ENCODE peak calls at places on chromosomes 13 and 19, in six cellular contexts. One of them, this sample, is unnamed.

GRCh38 chr13:39385621-39386231 is 217.3 kb downstream of the LHFPL6 start:
- DNase-seq in activated naive CD4-positive, alpha-beta T cell treated with anti-CD3 and anti-CD28 coated beads for 36 hours: no peak
- DNase-seq in adrenal gland: no peak
- DNase-seq in stimulated activated CD4-positive, alpha-beta T cell treated with anti-CD3 and anti-CD28 coated beads, Interleukin-15, amount 100 ng/mL, for 24 hours: no peak
- DNase-seq in stimulated activated CD8-positive, alpha-beta memory T cell treated with anti-CD3 and anti-CD28 coated beads, Interleukin-7, amount 100 ng/mL, for 4 hours: no peak
- DNase-seq in hypothalamus: no peak
- DNase-seq in this sample: no peak

GRCh38 chr19:6003976-6004375 is 26.0 kb upstream of the RANBP3 start:
- DNase-seq in hypothalamus: no peak
- DNase-seq in adrenal gland: no peak
- DNase-seq in stimulated activated CD8-positive, alpha-beta memory T cell treated with anti-CD3 and anti-CD28 coated beads, Interleukin-7, amount 100 ng/mL, for 4 hours: no peak
- DNase-seq in stimulated activated CD4-positive, alpha-beta T cell treated with anti-CD3 and anti-CD28 coated beads, Interleukin-15, amount 100 ng/mL, for 24 hours: no peak
- DNase-seq in activated naive CD4-positive, alpha-beta T cell treated with anti-CD3 and anti-CD28 coated beads for 36 hours: no peak
- DNase-seq in this sample: no peak

GRCh38 chr13:27461940-27462584 is 11.7 kb upstream of the MTIF3 start:
- DNase-seq in hypothalamus: no peak
- DNase-seq in stimulated activated CD8-positive, alpha-beta memory T cell treated with anti-CD3 and anti-CD28 coated beads, Interleukin-7, amount 100 ng/mL, for 4 hours: no peak
- DNase-seq in activated naive CD4-positive, alpha-beta T cell treated with anti-CD3 and anti-CD28 coated beads for 36 hours: no peak
- DNase-seq in stimulated activated CD4-positive, alpha-beta T cell treated with anti-CD3 and anti-CD28 coated beads, Interleukin-15, amount 100 ng/mL, for 24 hours: no peak
- DNase-seq in adrenal gland: no peak
- DNase-seq in this sample: no peak

GRCh38 chr13:41554626-41555386 is 97.5 kb downstream of the RGCC start:
- DNase-seq in stimulated activated CD4-positive, alpha-beta T cell treated with anti-CD3 and anti-CD28 coated beads, Interleukin-15, amount 100 ng/mL, for 24 hours: peak
- DNase-seq in stimulated activated CD8-positive, alpha-beta memory T cell treated with anti-CD3 and anti-CD28 coated beads, Interleukin-7, amount 100 ng/mL, for 4 hours: no peak
- DNase-seq in activated naive CD4-positive, alpha-beta T cell treated with anti-CD3 and anti-CD28 coated beads for 36 hours: peak
- DNase-seq in hypothalamus: no peak
- DNase-seq in adrenal gland: no peak
- DNase-seq in this sample: no peak

GRCh38 chr19:51407631-51408131 is 9.8 kb downstream of the SIGLEC10 start:
- DNase-seq in stimulated activated CD8-positive, alpha-beta memory T cell treated with anti-CD3 and anti-CD28 coated beads, Interleukin-7, amount 100 ng/mL, for 4 hours: no peak
- DNase-seq in adrenal gland: peak
- DNase-seq in hypothalamus: no peak
- DNase-seq in activated naive CD4-positive, alpha-beta T cell treated with anti-CD3 and anti-CD28 coated beads for 36 hours: peak
- DNase-seq in stimulated activated CD4-positive, alpha-beta T cell treated with anti-CD3 and anti-CD28 coated beads, Interleukin-15, amount 100 ng/mL, for 24 hours: peak
- DNase-seq in this sample: peak

GRCh38 chr13:80214521-80214941 is 126.4 kb downstream of the SPRY2 start:
- DNase-seq in hypothalamus: no peak
- DNase-seq in stimulated activated CD8-positive, alpha-beta memory T cell treated with anti-CD3 and anti-CD28 coated beads, Interleukin-7, amount 100 ng/mL, for 4 hours: no peak
- DNase-seq in activated naive CD4-positive, alpha-beta T cell treated with anti-CD3 and anti-CD28 coated beads for 36 hours: no peak
- DNase-seq in stimulated activated CD4-positive, alpha-beta T cell treated with anti-CD3 and anti-CD28 coated beads, Interleukin-15, amount 100 ng/mL, for 24 hours: no peak
- DNase-seq in adrenal gland: no peak
- DNase-seq in this sample: peak

GRCh38 chr19:30742981-30743380 is 370.8 kb downstream of the ZNF536 start:
- DNase-seq in stimulated activated CD4-positive, alpha-beta T cell treated with anti-CD3 and anti-CD28 coated beads, Interleukin-15, amount 100 ng/mL, for 24 hours: no peak
- DNase-seq in activated naive CD4-positive, alpha-beta T cell treated with anti-CD3 and anti-CD28 coated beads for 36 hours: no peak
- DNase-seq in adrenal gland: no peak
- DNase-seq in stimulated activated CD8-positive, alpha-beta memory T cell treated with anti-CD3 and anti-CD28 coated beads, Interleukin-7, amount 100 ng/mL, for 4 hours: no peak
- DNase-seq in hypothalamus: no peak
- DNase-seq in this sample: no peak

GRCh38 chr19:39183100-39183499 is 13.7 kb upstream of the NCCRP1 start:
- DNase-seq in activated naive CD4-positive, alpha-beta T cell treated with anti-CD3 and anti-CD28 coated beads for 36 hours: no peak
- DNase-seq in stimulated activated CD4-positive, alpha-beta T cell treated with anti-CD3 and anti-CD28 coated beads, Interleukin-15, amount 100 ng/mL, for 24 hours: no peak
- DNase-seq in stimulated activated CD8-positive, alpha-beta memory T cell treated with anti-CD3 and anti-CD28 coated beads, Interleukin-7, amount 100 ng/mL, for 4 hours: no peak
- DNase-seq in hypothalamus: no peak
- DNase-seq in adrenal gland: no peak
- DNase-seq in this sample: peak

This sample was measured in HT-29.